ENCODE peak calls at places on chromosomes 16 and 17, in five cellular contexts. One of them, this sample, is unnamed.

GRCh38 chr17:21025446-21025845 is 17.4 kb downstream of the USP22 start:
- DNase-seq in C1 segment of cervical spinal cord: no peak
- DNase-seq in stimulated activated CD8-positive, alpha-beta memory T cell treated with anti-CD3 and anti-CD28 coated beads, Interleukin-7, amount 100 ng/mL, for 1 hour: no peak
- DNase-seq in left cardiac atrium: no peak
- DNase-seq in ELF-1: no peak
- DNase-seq in this sample: no peak

GRCh38 chr17:72305964-72306551 is 185.2 kb downstream of the SOX9 start:
- DNase-seq in C1 segment of cervical spinal cord: no peak
- DNase-seq in ELF-1: no peak
- DNase-seq in stimulated activated CD8-positive, alpha-beta memory T cell treated with anti-CD3 and anti-CD28 coated beads, Interleukin-7, amount 100 ng/mL, for 1 hour: no peak
- DNase-seq in left cardiac atrium: peak
- DNase-seq in this sample: peak

GRCh38 chr17:77774182-77774581 is 184.3 kb upstream of the TNRC6C start:
- DNase-seq in left cardiac atrium: no peak
- DNase-seq in C1 segment of cervical spinal cord: no peak
- DNase-seq in ELF-1: no peak
- DNase-seq in stimulated activated CD8-positive, alpha-beta memory T cell treated with anti-CD3 and anti-CD28 coated beads, Interleukin-7, amount 100 ng/mL, for 1 hour: no peak
- DNase-seq in this sample: no peak

GRCh38 chr16:81175325-81175891 is 63.1 kb upstream of the BCO1 start:
- DNase-seq in ELF-1: no peak
- DNase-seq in stimulated activated CD8-positive, alpha-beta memory T cell treated with anti-CD3 and anti-CD28 coated beads, Interleukin-7, amount 100 ng/mL, for 1 hour: no peak
- DNase-seq in left cardiac atrium: no peak
- DNase-seq in C1 segment of cervical spinal cord: no peak
- DNase-seq in this sample: no peak

GRCh38 chr16:74758801-74759200 is 15.8 kb downstream of the FA2H start:
- DNase-seq in left cardiac atrium: no peak
- DNase-seq in stimulated activated CD8-positive, alpha-beta memory T cell treated with anti-CD3 and anti-CD28 coated beads, Interleukin-7, amount 100 ng/mL, for 1 hour: no peak
- DNase-seq in C1 segment of cervical spinal cord: no peak
- DNase-seq in ELF-1: no peak
- DNase-seq in this sample: no peak

GRCh38 chr16:87210949-87211348 is 106.2 kb downstream of the C16orf95 start:
- DNase-seq in left cardiac atrium: no peak
- DNase-seq in C1 segment of cervical spinal cord: no peak
- DNase-seq in stimulated activated CD8-positive, alpha-beta memory T cell treated with anti-CD3 and anti-CD28 coated beads, Interleukin-7, amount 100 ng/mL, for 1 hour: no peak
- DNase-seq in ELF-1: no peak
- DNase-seq in this sample: no peak

GRCh38 chr16:86868070-86868469 is 289.7 kb downstream of the FOXL1 start:
- DNase-seq in left cardiac atrium: no peak
- DNase-seq in ELF-1: no peak
- DNase-seq in stimulated activated CD8-positive, alpha-beta memory T cell treated with anti-CD3 and anti-CD28 coated beads, Interleukin-7, amount 100 ng/mL, for 1 hour: no peak
- DNase-seq in C1 segment of cervical spinal cord: no peak
- DNase-seq in this sample: no peak

GRCh38 chr17:2936771-2937321 is 126.6 kb downstream of the OR1D5 start:
- DNase-seq in C1 segment of cervical spinal cord: no peak
- DNase-seq in stimulated activated CD8-positive, alpha-beta memory T cell treated with anti-CD3 and anti-CD28 coated beads, Interleukin-7, amount 100 ng/mL, for 1 hour: no peak
- DNase-seq in left cardiac atrium: no peak
- DNase-seq in ELF-1: no peak
- DNase-seq in this sample: no peak

GRCh38 chr17:64625541-64625940 is 36.6 kb downstream of the SMURF2 start:
- DNase-seq in C1 segment of cervical spinal cord: no peak
- DNase-seq in left cardiac atrium: no peak
- DNase-seq in ELF-1: no peak
- DNase-seq in stimulated activated CD8-positive, alpha-beta memory T cell treated with anti-CD3 and anti-CD28 coated beads, Interleukin-7, amount 100 ng/mL, for 1 hour: no peak
- DNase-seq in this sample: no peak

GRCh38 chr16:73019456-73020362 is 28.2 kb downstream of the ZFHX3 start:
- DNase-seq in left cardiac atrium: peak
- DNase-seq in ELF-1: peak
- DNase-seq in C1 segment of cervical spinal cord: no peak
- DNase-seq in stimulated activated CD8-positive, alpha-beta memory T cell treated with anti-CD3 and anti-CD28 coated beads, Interleukin-7, amount 100 ng/mL, for 1 hour: no peak
- DNase-seq in this sample: no peak

GRCh38 chr17:82985973-82986372 is 93.4 kb upstream of the METRNL start:
- DNase-seq in left cardiac atrium: no peak
- DNase-seq in ELF-1: peak
- DNase-seq in stimulated activated CD8-positive, alpha-beta memory T cell treated with anti-CD3 and anti-CD28 coated beads, Interleukin-7, amount 100 ng/mL, for 1 hour: peak
- DNase-seq in C1 segment of cervical spinal cord: no peak
- DNase-seq in this sample: no peak

GRCh38 chr17:19372866-19373505 is 5.3 kb upstream of the MAPK7 start:
- DNase-seq in C1 segment of cervical spinal cord: no peak
- DNase-seq in left cardiac atrium: no peak
- DNase-seq in stimulated activated CD8-positive, alpha-beta memory T cell treated with anti-CD3 and anti-CD28 coated beads, Interleukin-7, amount 100 ng/mL, for 1 hour: no peak
- DNase-seq in ELF-1: no peak
- DNase-seq in this sample: no peak

GRCh38 chr17:9941305-9941704 is 36.2 kb upstream of the RCVRN start:
- DNase-seq in C1 segment of cervical spinal cord: no peak
- DNase-seq in ELF-1: no peak
- DNase-seq in left cardiac atrium: no peak
- DNase-seq in stimulated activated CD8-positive, alpha-beta memory T cell treated with anti-CD3 and anti-CD28 coated beads, Interleukin-7, amount 100 ng/mL, for 1 hour: no peak
- DNase-seq in this sample: no peak

GRCh38 chr17:40541060-40541872 is 24.0 kb downstream of the CCR7 start:
- DNase-seq in stimulated activated CD8-positive, alpha-beta memory T cell treated with anti-CD3 and anti-CD28 coated beads, Interleukin-7, amount 100 ng/mL, for 1 hour: no peak
- DNase-seq in C1 segment of cervical spinal cord: no peak
- DNase-seq in ELF-1: no peak
- DNase-seq in left cardiac atrium: peak
- DNase-seq in this sample: no peak

GRCh38 chr17:72661093-72661944 is 431.2 kb downstream of the SLC39A11 start:
- DNase-seq in left cardiac atrium: no peak
- DNase-seq in ELF-1: peak
- DNase-seq in stimulated activated CD8-positive, alpha-beta memory T cell treated with anti-CD3 and anti-CD28 coated beads, Interleukin-7, amount 100 ng/mL, for 1 hour: no peak
- DNase-seq in C1 segment of cervical spinal cord: no peak
- DNase-seq in this sample: no peak

GRCh38 chr16:84886536-84887090 is 66.8 kb downstream of the CRISPLD2 start:
- DNase-seq in left cardiac atrium: no peak
- DNase-seq in ELF-1: no peak
- DNase-seq in C1 segment of cervical spinal cord: no peak
- DNase-seq in stimulated activated CD8-positive, alpha-beta memory T cell treated with anti-CD3 and anti-CD28 coated beads, Interleukin-7, amount 100 ng/mL, for 1 hour: no peak
- DNase-seq in this sample: no peak

GRCh38 chr16:11145173-11145820 is 110.7 kb downstream of the SOCS1 start:
- DNase-seq in ELF-1: no peak
- DNase-seq in left cardiac atrium: peak
- DNase-seq in stimulated activated CD8-positive, alpha-beta memory T cell treated with anti-CD3 and anti-CD28 coated beads, Interleukin-7, amount 100 ng/mL, for 1 hour: no peak
- DNase-seq in C1 segment of cervical spinal cord: no peak
- DNase-seq in this sample: peak

GRCh38 chr16:56936950-56937349 is 5.0 kb downstream of the HERPUD1 start:
- DNase-seq in left cardiac atrium: no peak
- DNase-seq in stimulated activated CD8-positive, alpha-beta memory T cell treated with anti-CD3 and anti-CD28 coated beads, Interleukin-7, amount 100 ng/mL, for 1 hour: no peak
- DNase-seq in C1 segment of cervical spinal cord: no peak
- DNase-seq in ELF-1: no peak
- DNase-seq in this sample: no peak

GRCh38 chr16:31568577-31569359 is 41.1 kb downstream of the AHSP start:
- DNase-seq in stimulated activated CD8-positive, alpha-beta memory T cell treated with anti-CD3 and anti-CD28 coated beads, Interleukin-7, amount 100 ng/mL, for 1 hour: no peak
- DNase-seq in C1 segment of cervical spinal cord: no peak
- DNase-seq in left cardiac atrium: peak
- DNase-seq in ELF-1: peak
- DNase-seq in this sample: no peak

GRCh38 chr17:57678393-57678792 is 66.7 kb downstream of the CCDC182 start:
- DNase-seq in left cardiac atrium: no peak
- DNase-seq in ELF-1: no peak
- DNase-seq in C1 segment of cervical spinal cord: no peak
- DNase-seq in stimulated activated CD8-positive, alpha-beta memory T cell treated with anti-CD3 and anti-CD28 coated beads, Interleukin-7, amount 100 ng/mL, for 1 hour: no peak
- DNase-seq in this sample: no peak

GRCh38 chr16:24045641-24046040 is 209.9 kb downstream of the PRKCB start:
- DNase-seq in ELF-1: peak
- DNase-seq in left cardiac atrium: no peak
- DNase-seq in C1 segment of cervical spinal cord: no peak
- DNase-seq in stimulated activated CD8-positive, alpha-beta memory T cell treated with anti-CD3 and anti-CD28 coated beads, Interleukin-7, amount 100 ng/mL, for 1 hour: no peak
- DNase-seq in this sample: no peak

GRCh38 chr17:82238562-82239201 is 9.8 kb downstream of the SLC16A3 start:
- DNase-seq in left cardiac atrium: peak
- DNase-seq in stimulated activated CD8-positive, alpha-beta memory T cell treated with anti-CD3 and anti-CD28 coated beads, Interleukin-7, amount 100 ng/mL, for 1 hour: no peak
- DNase-seq in ELF-1: no peak
- DNase-seq in C1 segment of cervical spinal cord: no peak
- DNase-seq in this sample: peak

GRCh38 chr16:84340305-84341040 is 27.9 kb upstream of the ATP2C2 start:
- DNase-seq in C1 segment of cervical spinal cord: no peak
- DNase-seq in left cardiac atrium: no peak
- DNase-seq in stimulated activated CD8-positive, alpha-beta memory T cell treated with anti-CD3 and anti-CD28 coated beads, Interleukin-7, amount 100 ng/mL, for 1 hour: no peak
- DNase-seq in ELF-1: no peak
- DNase-seq in this sample: no peak

GRCh38 chr16:27226476-27226875 is 23.1 kb downstream of the KDM8 start:
- DNase-seq in C1 segment of cervical spinal cord: no peak
- DNase-seq in stimulated activated CD8-positive, alpha-beta memory T cell treated with anti-CD3 and anti-CD28 coated beads, Interleukin-7, amount 100 ng/mL, for 1 hour: no peak
- DNase-seq in ELF-1: no peak
- DNase-seq in left cardiac atrium: peak
- DNase-seq in this sample: peak

This sample was measured in Right ventricle myocardium superior.